ENCODE peak calls at places on chromosomes 6 and 20, in eight cellular contexts. J is cardiac muscle cell; X is neuronal stem cell; Y is GM12865; S is hepatic stellate cell; W is activated CD4-positive, alpha-beta memory T cell treated with anti-CD3 and anti-CD28 coated beads, Interleukin-2, amount 10 ng/mL, durations not matched to agents 7 days and 5 days; G is LoVo; U is WTC11. M is an unnamed sample.

GRCh38 chr20:47320990-47321805 is 35.3 kb downstream of the ZMYND8 start:
- DNase-seq in J (no peak), X (no peak), Y (no peak), S (no peak), W (no peak), G (peak; percentile 71), U (no peak), M (no peak)

GRCh38 chr6:114342086-114342825 is 567 bp downstream of the HS3ST5 start:
- DNase-seq in J (peak; percentile 16), X (peak; percentile 40), Y (no peak), S (no peak), W (no peak), G (no peak), U (peak; percentile 59), M (peak; percentile 70)

GRCh38 chr20:830011-830521 is 3.4 kb upstream of the FAM110A start:
- DNase-seq in J (peak; percentile 85), X (no peak), Y (no peak), S (no peak), W (no peak), G (no peak), U (no peak), M (no peak)

GRCh38 chr6:136487746-136488145 is 62.5 kb downstream of the MAP7 start:
- DNase-seq in J (peak; percentile 7), X (no peak), Y (no peak), S (no peak), W (no peak), G (no peak), U (no peak), M (no peak)

GRCh38 chr20:49149281-49150045 is 38.7 kb downstream of the STAU1 start:
- DNase-seq in J (no peak), X (no peak), Y (no peak), S (no peak), W (no peak), G (no peak), U (no peak), M (no peak)

GRCh38 chr6:80439721-80440488 is 333.4 kb downstream of the BCKDHB start:
- DNase-seq in J (no peak), X (no peak), Y (no peak), S (no peak), W (no peak), G (peak; percentile 88), U (no peak), M (no peak)

GRCh38 chr20:31815408-31816188 is 3.6 kb upstream of the MYLK2 start:
- DNase-seq in J (peak; percentile 44), X (no peak), Y (no peak), S (no peak), W (no peak), G (no peak), U (no peak), M (no peak)

GRCh38 chr20:45337367-45338120 is 10.7 kb downstream of the SDC4 start:
- DNase-seq in J (peak; percentile 94), X (no peak), Y (no peak), S (peak; percentile 92), W (no peak), G (no peak), U (no peak), M (no peak)

GRCh38 chr20:24584538-24585356 is 115.3 kb downstream of the SYNDIG1 start:
- DNase-seq in J (peak; percentile 69), X (no peak), Y (no peak), S (no peak), W (no peak), G (no peak), U (no peak), M (no peak)

GRCh38 chr6:1716845-1717244 is 107.1 kb downstream of the FOXC1 start:
- DNase-seq in J (no peak), X (no peak), Y (no peak), S (no peak), W (no peak), G (no peak), U (no peak), M (no peak)

GRCh38 chr20:63124782-63125580 is 91.0 kb downstream of the YTHDF1 start:
- DNase-seq in J (no peak), X (no peak), Y (no peak), S (no peak), W (no peak), G (no peak), U (peak; percentile 4), M (peak; percentile 31)

GRCh38 chr6:20571261-20571660 is 37.0 kb downstream of the CDKAL1 start:
- DNase-seq in J (no peak), X (no peak), Y (no peak), S (no peak), W (no peak), G (no peak), U (no peak), M (no peak)

GRCh38 chr20:25020345-25020744 is 27.8 kb upstream of the APMAP start:
- DNase-seq in J (no peak), X (no peak), Y (no peak), S (no peak), W (no peak), G (no peak), U (no peak), M (no peak)

GRCh38 chr20:6533321-6533720 is 234.2 kb upstream of the BMP2 start:
- DNase-seq in J (peak; percentile 52), X (no peak), Y (no peak), S (no peak), W (no peak), G (no peak), U (no peak), M (peak; percentile 38)

GRCh38 chr6:99130897-99131873 is 183.4 kb upstream of the FBXL4 start:
- DNase-seq in J (no peak), X (no peak), Y (no peak), S (no peak), W (no peak), G (no peak), U (no peak), M (peak; percentile 36)

GRCh38 chr6:132190815-132191175 is 210.5 kb downstream of the MOXD1 start:
- DNase-seq in J (peak; percentile 82), X (no peak), Y (no peak), S (no peak), W (no peak), G (no peak), U (no peak), M (no peak)

GRCh38 chr6:119612871-119613515 is 263.4 kb upstream of the MAN1A1 start:
- DNase-seq in J (no peak), X (no peak), Y (no peak), S (no peak), W (no peak), G (no peak), U (no peak), M (no peak)

GRCh38 chr6:41284726-41285125 is 1.8 kb downstream of the TREM1 start:
- DNase-seq in J (peak; percentile 93), X (no peak), Y (no peak), S (peak; percentile 13), W (no peak), G (no peak), U (no peak), M (no peak)

GRCh38 chr20:25035924-25036323 is 22.0 kb downstream of the ACSS1 start:
- DNase-seq in J (no peak), X (no peak), Y (peak; percentile 53), S (no peak), W (peak; percentile 31), G (no peak), U (no peak), M (no peak)

GRCh38 chr6:7899046-7899888 is 11.3 kb downstream of the TXNDC5 start:
- DNase-seq in J (no peak), X (no peak), Y (peak; percentile 56), S (no peak), W (no peak), G (no peak), U (peak; percentile 15), M (peak; percentile 60)

GRCh38 chr6:168196385-168196860 is 117.4 kb upstream of the FRMD1 start:
- DNase-seq in J (peak; percentile 45), X (no peak), Y (no peak), S (no peak), W (no peak), G (no peak), U (no peak), M (no peak)

GRCh38 chr6:74936886-74937285 is 269.0 kb downstream of the COL12A1 start:
- DNase-seq in J (peak; percentile 19), X (no peak), Y (no peak), S (no peak), W (no peak), G (no peak), U (no peak), M (no peak)

GRCh38 chr20:17024513-17025105 is 202.2 kb upstream of the PCSK2 start:
- DNase-seq in J (no peak), X (peak; percentile 48), Y (no peak), S (no peak), W (no peak), G (peak; percentile 1), U (peak; percentile 20), M (peak; percentile 58)

M was measured in neural progenitor cell.